ENCODE peak calls at places on chromosomes 4 and X, in six cellular contexts. X is fibroblast of lung, V is neural progenitor cell, U is PC-3, G is HCT116, H is mammary epithelial cell. A is an unnamed sample.

GRCh38 chr4:112520598-112521122 is 4.7 kb upstream of the NEUROG2 start:
- DNase-seq in X (no peak), V (no peak), U (no peak), G (no peak), H (no peak), A (no peak)

GRCh38 chr4:53622739-53623151 is 31.5 kb upstream of the LNX1 start:
- DNase-seq in X (peak), V (no peak), U (no peak), G (no peak), H (peak), A (no peak)

GRCh38 chrX:41064028-41064427 is 21.2 kb upstream of the USP9X start:
- DNase-seq in X (peak), V (no peak), U (peak), G (no peak), H (peak), A (no peak)

GRCh38 chrX:44669626-44670025 is 127.0 kb upstream of the FUNDC1 start:
- DNase-seq in X (no peak), V (no peak), U (peak), G (no peak), H (peak), A (no peak)

GRCh38 chr4:38948551-38948950 is 80.9 kb downstream of the FAM114A1 start:
- DNase-seq in X (peak), V (no peak), U (peak), G (no peak), H (peak), A (peak)

GRCh38 chr4:112266823-112267222 is 18.9 kb downstream of the TIFA start:
- DNase-seq in X (peak), V (peak), U (peak), G (no peak), H (peak), A (peak)

GRCh38 chrX:76148011-76148665 is 24.7 kb upstream of the PBDC1 start:
- DNase-seq in X (peak), V (no peak), U (peak), G (no peak), H (peak), A (peak)

GRCh38 chr4:110454456-110454855 is 21.5 kb upstream of the ENPEP start:
- DNase-seq in X (no peak), V (no peak), U (no peak), G (no peak), H (no peak), A (no peak)

GRCh38 chr4:157824006-157824405 is 348.8 kb downstream of the GASK1B start:
- DNase-seq in X (no peak), V (no peak), U (peak), G (no peak), H (peak), A (no peak)

GRCh38 chrX:13495232-13495631 is 74.2 kb upstream of the EGFL6 start:
- DNase-seq in X (no peak), V (no peak), U (no peak), G (peak), H (no peak), A (no peak)

GRCh38 chrX:32116047-32116446 is 1044.2 kb upstream of the FTHL17 start:
- DNase-seq in X (no peak), V (no peak), U (no peak), G (no peak), H (no peak), A (peak)

GRCh38 chr4:3010577-3010976 is 47.2 kb downstream of the GRK4 start:
- DNase-seq in X (no peak), V (no peak), U (peak), G (no peak), H (peak), A (no peak)

GRCh38 chrX:80550722-80551121 is 130.5 kb downstream of the TENT5D start:
- DNase-seq in X (no peak), V (peak), U (peak), G (no peak), H (no peak), A (peak)

GRCh38 chr4:128060130-128060619 is 937 bp upstream of the LARP1B start:
- DNase-seq in X (no peak), V (no peak), U (no peak), G (no peak), H (no peak), A (peak)

GRCh38 chr4:71184195-71184781 is 154.5 kb upstream of the SLC4A4 start:
- DNase-seq in X (peak), V (peak), U (peak), G (peak), H (peak), A (peak)

GRCh38 chr4:27692868-27693634 is 832.4 kb downstream of the STIM2 start:
- DNase-seq in X (no peak), V (no peak), U (no peak), G (no peak), H (no peak), A (no peak)

GRCh38 chr4:41748074-41748787 is at the start of gene PHOX2B:
- DNase-seq in X (no peak), V (peak), U (no peak), G (no peak), H (no peak), A (no peak)

GRCh38 chr4:41750158-41750623 is 1.7 kb upstream of the PHOX2B start:
- DNase-seq in X (no peak), V (peak), U (no peak), G (no peak), H (no peak), A (no peak)

GRCh38 chr4:41750624-41751324 is 2.2 kb upstream of the PHOX2B start:
- DNase-seq in X (no peak), V (peak), U (no peak), G (no peak), H (no peak), A (no peak)

GRCh38 chr4:41748788-41749445 is 392 bp upstream of the PHOX2B start:
- DNase-seq in X (no peak), V (peak), U (no peak), G (no peak), H (no peak), A (peak)

DNA sequence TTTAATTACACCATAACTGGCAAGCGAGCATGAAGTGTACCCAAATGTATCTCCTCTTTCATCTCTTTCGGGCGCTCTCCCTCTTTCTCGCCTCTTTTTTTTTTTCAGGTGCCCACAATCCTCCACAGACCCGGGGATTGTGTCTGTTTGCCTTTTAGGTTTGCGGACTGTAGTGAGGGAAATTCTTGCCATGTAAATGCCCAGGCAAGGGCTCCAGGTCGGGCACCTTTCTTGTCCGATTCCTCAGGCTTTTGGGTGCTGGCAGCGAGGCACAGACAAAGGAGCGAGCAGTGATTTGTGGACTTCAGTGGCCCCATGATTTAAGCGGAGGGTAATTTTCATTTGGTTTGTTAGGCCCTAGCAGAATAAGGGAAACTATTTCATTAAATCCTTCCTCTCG is 1.1 kb upstream of the PHOX2B start:
- DNase-seq in X (no peak), V (peak), U (no peak), G (no peak), H (no peak), A (no peak)
- TF ChIP-seq EZH2 in X (no peak), V (peak), U (no peak), G (no peak), H (no peak), A (peak)

DNA sequence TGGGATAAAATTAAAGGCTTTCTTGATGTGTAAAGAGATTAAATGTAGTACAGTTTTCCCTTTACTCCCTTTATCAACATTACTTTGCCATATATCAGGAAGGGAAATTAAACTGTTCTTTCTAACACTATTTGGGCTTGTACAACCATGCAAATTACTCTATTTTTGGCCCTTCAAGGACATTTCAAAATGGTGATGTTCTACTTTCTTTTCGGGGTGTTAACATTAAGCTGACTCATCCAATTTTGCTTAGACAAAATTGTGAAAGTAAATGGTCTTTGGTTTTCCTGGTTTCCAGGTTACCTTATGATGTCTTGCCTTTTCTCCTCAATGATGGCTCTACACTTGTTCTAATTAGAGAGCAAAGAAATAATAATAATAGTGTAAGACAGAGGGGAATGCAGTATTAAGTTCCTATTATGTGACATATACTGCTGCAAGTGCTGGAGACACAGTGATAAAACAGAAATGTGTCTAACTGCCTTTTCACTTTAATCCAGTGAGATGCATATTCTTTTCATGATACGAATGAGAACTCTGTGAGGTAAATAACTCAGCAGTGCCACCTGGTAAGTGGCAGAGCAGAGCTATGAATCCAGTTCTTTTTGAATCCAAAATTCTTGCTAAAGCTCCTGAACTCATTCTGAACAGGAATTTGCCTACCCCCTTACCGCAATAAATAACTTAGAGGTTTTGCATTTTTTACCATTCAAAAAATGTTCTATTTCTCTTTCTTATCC is 35.7 kb upstream of the PDE5A start:
- DNase-seq in X (peak), V (no peak), U (no peak), G (no peak), H (no peak), A (no peak)
- H3K27ac ChIP-seq in X (peak), V (no peak), U (no peak), G (no peak), H (no peak), A (no peak)

DNA sequence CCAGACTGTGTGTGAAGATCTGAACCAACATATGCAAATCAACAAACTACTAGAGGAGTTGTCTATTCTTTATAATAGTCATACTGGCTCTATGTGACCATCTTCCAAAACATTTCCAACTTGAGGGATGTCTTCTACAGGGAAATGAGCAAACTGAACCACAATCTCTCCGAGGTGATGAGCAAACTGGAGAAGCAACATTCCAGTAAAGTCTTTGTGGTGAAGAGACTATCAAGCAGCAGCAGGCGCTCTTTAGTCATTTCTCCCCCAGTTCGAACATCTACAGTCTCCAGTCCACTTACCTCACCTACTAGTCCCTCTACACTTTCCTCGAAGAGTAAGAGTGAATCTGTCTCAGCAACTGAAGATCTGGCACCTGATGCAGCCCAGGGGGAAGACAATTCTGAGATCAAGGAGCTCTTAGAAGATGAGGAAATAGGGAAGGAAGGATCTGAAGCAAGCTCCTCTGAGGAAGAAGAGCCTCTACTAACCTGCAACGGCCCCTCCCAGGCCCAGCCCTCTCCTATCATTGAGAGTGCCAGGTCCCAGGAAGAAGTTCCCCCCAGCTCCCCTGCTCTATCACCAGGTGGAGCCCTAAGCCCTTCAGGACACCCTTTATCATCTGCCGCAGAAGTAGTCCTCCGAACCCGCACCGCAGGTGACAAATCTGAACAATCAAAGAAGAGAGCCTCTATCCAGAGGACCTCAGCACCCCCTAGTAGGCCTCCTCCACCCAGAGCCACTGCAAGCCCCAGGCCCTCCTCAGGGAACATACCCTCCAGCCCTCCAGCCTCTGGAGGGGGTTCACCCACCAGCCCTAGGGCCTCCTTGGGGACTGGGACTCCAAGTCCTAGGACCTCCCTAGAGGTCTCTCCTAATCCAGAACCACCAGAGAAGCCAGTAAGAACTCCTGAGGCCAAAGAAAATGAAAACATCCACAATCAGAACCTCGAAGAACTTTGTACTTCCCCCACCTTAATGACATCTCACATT is 98.1 kb downstream of the HNRNPD start:
- DNase-seq in X (no peak), V (no peak), U (no peak), G (no peak), H (peak), A (no peak)
- TF ChIP-seq CTCF in X (no peak), V (no peak), U (no peak), G (peak), H (no peak), A (no peak)

GRCh38 chr4:5888222-5888701 is 4.6 kb downstream of the CRMP1 start:
- DNase-seq in X (peak), V (peak), U (no peak), G (no peak), H (no peak), A (peak)

GRCh38 chr4:5891563-5892320 is 1.1 kb downstream of the CRMP1 start:
- DNase-seq in X (no peak), V (peak), U (no peak), G (no peak), H (no peak), A (no peak)

GRCh38 chr4:5892321-5893012 is 419 bp downstream of the CRMP1 start:
- DNase-seq in X (no peak), V (peak), U (no peak), G (no peak), H (no peak), A (no peak)

GRCh38 chr4:5888706-5889696 is 3.9 kb downstream of the CRMP1 start:
- DNase-seq in X (no peak), V (no peak), U (no peak), G (no peak), H (no peak), A (no peak)

DNA sequence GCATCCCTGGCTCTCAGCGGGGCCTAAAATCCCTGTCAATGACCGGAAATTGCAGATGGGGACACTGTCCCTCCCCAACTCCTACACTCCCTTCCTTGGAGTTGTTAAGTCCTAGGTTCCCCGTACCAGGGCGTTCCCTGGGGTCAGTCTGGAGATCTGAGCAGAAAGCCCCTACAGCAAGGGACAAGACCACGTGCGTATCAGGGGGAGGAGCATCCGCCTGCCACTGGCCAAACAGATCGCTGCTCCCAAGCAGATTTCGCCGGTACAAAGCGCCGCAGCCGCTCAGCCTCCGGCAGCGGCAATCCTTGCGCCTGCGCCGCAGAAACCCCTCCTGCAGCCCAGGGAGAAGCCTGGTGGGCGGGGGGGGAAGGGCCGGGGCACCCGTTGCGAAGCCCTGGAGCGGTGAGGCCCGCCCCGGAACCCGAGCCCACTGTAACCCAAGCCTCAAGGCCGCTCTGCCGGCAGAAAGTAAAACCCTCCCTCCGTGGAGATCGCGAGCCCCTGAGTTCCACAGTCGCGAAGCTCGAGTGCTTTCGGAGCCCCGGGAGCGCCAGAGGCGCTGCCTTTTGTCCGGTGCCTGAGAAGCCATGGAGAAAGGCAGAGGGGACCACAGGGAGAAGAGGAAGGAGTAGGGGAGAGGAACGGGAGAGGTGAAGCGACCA is 2.7 kb downstream of the CRMP1 start:
- DNase-seq in X (peak), V (peak), U (no peak), G (no peak), H (no peak), A (peak)
- TF ChIP-seq EZH2 in X (peak), V (no peak), U (no peak), G (no peak), H (peak), A (no peak)

DNA sequence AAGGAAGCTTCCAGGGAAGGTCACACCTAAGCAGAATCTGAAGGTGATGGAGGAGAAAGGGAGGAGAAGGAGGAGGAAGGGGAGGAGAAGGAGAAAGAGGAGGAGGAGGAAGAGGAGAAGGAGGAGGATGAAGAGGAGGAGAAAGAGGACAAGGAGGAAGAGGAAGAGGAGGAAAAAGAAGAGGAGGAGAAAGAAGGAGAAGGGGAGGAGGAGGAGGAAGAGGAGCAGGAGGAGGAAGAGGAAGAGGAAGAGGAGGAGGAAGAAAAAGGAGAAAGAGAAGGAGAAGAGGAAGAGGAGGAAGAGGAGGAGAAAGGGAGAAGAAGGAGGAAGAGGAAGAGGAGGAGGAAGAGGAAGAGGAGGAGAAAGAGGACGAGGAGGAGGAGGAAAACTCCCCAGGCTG is 41.2 kb downstream of the CRMP1 start:
- DNase-seq in X (no peak), V (no peak), U (no peak), G (no peak), H (no peak), A (no peak)
- H3K27ac ChIP-seq in X (no peak), V (no peak), U (no peak), G (no peak), H (no peak), A (no peak)

DNA sequence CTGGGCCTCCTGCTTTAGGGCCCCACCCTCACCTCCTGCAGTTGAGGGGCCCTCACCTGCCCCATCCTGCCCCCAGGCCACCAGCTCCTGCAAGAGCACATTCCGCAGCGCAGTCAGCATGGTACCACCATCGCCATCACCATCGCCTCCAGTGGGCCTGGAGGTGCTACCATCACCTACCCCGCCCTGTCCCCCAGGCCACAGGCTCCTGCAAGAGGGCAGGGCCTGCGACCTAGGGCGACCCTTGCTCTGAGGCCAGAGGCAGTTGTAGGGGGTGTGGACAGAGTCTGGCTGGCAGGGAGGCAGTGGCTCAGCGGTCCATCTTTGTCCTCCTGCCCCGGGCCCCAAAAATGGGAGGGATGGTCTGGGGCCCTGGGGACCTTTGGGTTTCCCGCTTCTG is 3.9 kb upstream of the HAUS7 start:
- DNase-seq in X (no peak), V (no peak), U (no peak), G (no peak), H (no peak), A (no peak)
- TF ChIP-seq CTCF in X (no peak), V (no peak), U (no peak), G (no peak), H (no peak), A (no peak)

GRCh38 chr4:1459081-1459480 is 52.8 kb upstream of the NKX1-1 start:
- DNase-seq in X (no peak), V (no peak), U (no peak), G (no peak), H (no peak), A (no peak)
- TF ChIP-seq EZH2 in X (no peak), V (no peak), U (no peak), G (no peak), H (no peak), A (no peak)

DNA sequence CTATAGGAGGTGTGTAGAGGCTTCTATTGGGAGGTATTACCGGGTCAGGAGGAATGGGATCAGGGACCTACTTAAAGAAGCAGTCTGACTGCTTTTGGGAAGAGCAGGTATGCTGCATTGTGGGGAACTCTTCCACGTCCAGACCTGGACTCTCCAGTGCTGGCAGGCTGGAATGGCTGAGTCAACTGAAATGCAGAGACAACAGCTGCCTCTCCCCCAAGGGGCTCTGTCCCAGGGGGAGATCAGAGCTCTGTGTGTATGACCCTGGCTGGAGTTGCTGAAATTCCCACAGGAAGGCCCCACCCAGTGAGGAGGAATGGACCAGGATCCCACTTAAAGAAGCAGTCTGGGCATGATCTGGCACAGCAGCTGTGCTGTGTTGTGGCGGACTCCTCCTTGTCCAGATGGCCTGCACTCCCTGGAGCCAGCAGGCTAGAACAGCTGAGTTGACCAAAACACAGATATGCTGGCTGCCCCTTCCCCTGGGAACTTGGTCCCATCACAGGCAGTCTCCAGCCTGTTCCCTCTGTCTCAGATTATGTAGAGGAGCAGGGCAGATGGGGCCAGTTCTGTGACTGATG is 25.4 kb downstream of the C4orf17 start:
- DNase-seq in X (no peak), V (no peak), U (no peak), G (no peak), H (no peak), A (no peak)
- H3K27ac ChIP-seq in X (no peak), V (no peak), U (no peak), G (no peak), H (no peak), A (no peak)